ENCODE peak calls at places on chromosomes 1 and 21, in six cellular contexts. One of them, this sample, is unnamed.

GRCh38 chr1:173715538-173715844 is 710 bp downstream of the KLHL20 start:
- DNase-seq in endodermal cell: no peak
- DNase-seq in CD4-positive, CD25-positive, alpha-beta regulatory T cell: no peak
- DNase-seq in brain microvascular endothelial cell: no peak
- DNase-seq in right lobe of liver: no peak
- DNase-seq in cardiac muscle cell: no peak
- DNase-seq in this sample: no peak

GRCh38 chr1:201299968-201300367 is 16.7 kb downstream of the PKP1 start:
- DNase-seq in endodermal cell: no peak
- DNase-seq in CD4-positive, CD25-positive, alpha-beta regulatory T cell: no peak
- DNase-seq in brain microvascular endothelial cell: no peak
- DNase-seq in right lobe of liver: no peak
- DNase-seq in cardiac muscle cell: peak; percentile 43
- DNase-seq in this sample: peak; percentile 59

GRCh38 chr1:165898837-165899236 is 71.4 kb downstream of the UCK2 start:
- DNase-seq in endodermal cell: peak; percentile 35
- DNase-seq in CD4-positive, CD25-positive, alpha-beta regulatory T cell: no peak
- DNase-seq in brain microvascular endothelial cell: peak; percentile 97
- DNase-seq in right lobe of liver: no peak
- DNase-seq in cardiac muscle cell: peak; percentile 94
- DNase-seq in this sample: peak; percentile 10

GRCh38 chr1:94433866-94434265 is 15.7 kb downstream of the ABCD3 start:
- DNase-seq in endodermal cell: no peak
- DNase-seq in CD4-positive, CD25-positive, alpha-beta regulatory T cell: no peak
- DNase-seq in brain microvascular endothelial cell: no peak
- DNase-seq in right lobe of liver: no peak
- DNase-seq in cardiac muscle cell: no peak
- DNase-seq in this sample: no peak

GRCh38 chr1:41803656-41804055 is 115.1 kb downstream of the HIVEP3 start:
- DNase-seq in endodermal cell: no peak
- DNase-seq in CD4-positive, CD25-positive, alpha-beta regulatory T cell: no peak
- DNase-seq in brain microvascular endothelial cell: no peak
- DNase-seq in right lobe of liver: no peak
- DNase-seq in cardiac muscle cell: no peak
- DNase-seq in this sample: no peak

GRCh38 chr1:158901623-158902022 is 29.7 kb upstream of the PYHIN1 start:
- DNase-seq in endodermal cell: no peak
- DNase-seq in CD4-positive, CD25-positive, alpha-beta regulatory T cell: no peak
- DNase-seq in brain microvascular endothelial cell: no peak
- DNase-seq in right lobe of liver: no peak
- DNase-seq in cardiac muscle cell: no peak
- DNase-seq in this sample: no peak

GRCh38 chr1:61174060-61174788 is 91.9 kb downstream of the NFIA start:
- DNase-seq in endodermal cell: peak; percentile 61
- DNase-seq in CD4-positive, CD25-positive, alpha-beta regulatory T cell: no peak
- DNase-seq in brain microvascular endothelial cell: no peak
- DNase-seq in right lobe of liver: no peak
- DNase-seq in cardiac muscle cell: no peak
- DNase-seq in this sample: no peak

GRCh38 chr1:99808391-99809115 is 41.6 kb upstream of the AGL start:
- DNase-seq in endodermal cell: peak; percentile 63
- DNase-seq in CD4-positive, CD25-positive, alpha-beta regulatory T cell: peak; percentile 22
- DNase-seq in brain microvascular endothelial cell: peak; percentile 88
- DNase-seq in right lobe of liver: no peak
- DNase-seq in cardiac muscle cell: peak; percentile 96
- DNase-seq in this sample: peak; percentile 93

GRCh38 chr21:37458669-37459276 is 92.2 kb downstream of the DYRK1A start:
- DNase-seq in endodermal cell: no peak
- DNase-seq in CD4-positive, CD25-positive, alpha-beta regulatory T cell: no peak
- DNase-seq in brain microvascular endothelial cell: no peak
- DNase-seq in right lobe of liver: no peak
- DNase-seq in cardiac muscle cell: no peak
- DNase-seq in this sample: no peak

GRCh38 chr1:27960762-27961645 is 1.2 kb downstream of the XKR8 start:
- DNase-seq in endodermal cell: peak; percentile 57
- DNase-seq in CD4-positive, CD25-positive, alpha-beta regulatory T cell: no peak
- DNase-seq in brain microvascular endothelial cell: no peak
- DNase-seq in right lobe of liver: no peak
- DNase-seq in cardiac muscle cell: no peak
- DNase-seq in this sample: no peak

GRCh38 chr21:25735221-25735894 is 586 bp downstream of the GABPA start:
- DNase-seq in endodermal cell: peak; percentile 95
- DNase-seq in CD4-positive, CD25-positive, alpha-beta regulatory T cell: peak; percentile 86
- DNase-seq in brain microvascular endothelial cell: peak; percentile 85
- DNase-seq in right lobe of liver: peak; percentile 94
- DNase-seq in cardiac muscle cell: peak; percentile 89
- DNase-seq in this sample: peak; percentile 95

GRCh38 chr1:99218999-99219398 is 45.3 kb upstream of the PLPPR4 start:
- DNase-seq in endodermal cell: no peak
- DNase-seq in CD4-positive, CD25-positive, alpha-beta regulatory T cell: no peak
- DNase-seq in brain microvascular endothelial cell: no peak
- DNase-seq in right lobe of liver: no peak
- DNase-seq in cardiac muscle cell: no peak
- DNase-seq in this sample: no peak

GRCh38 chr1:150881331-150882070 is 5.1 kb upstream of the ARNT start:
- DNase-seq in endodermal cell: no peak
- DNase-seq in CD4-positive, CD25-positive, alpha-beta regulatory T cell: no peak
- DNase-seq in brain microvascular endothelial cell: peak; percentile 75
- DNase-seq in right lobe of liver: no peak
- DNase-seq in cardiac muscle cell: peak; percentile 97
- DNase-seq in this sample: no peak

GRCh38 chr1:228236744-228237143 is 28.9 kb downstream of the OBSCN start:
- DNase-seq in endodermal cell: peak; percentile 89
- DNase-seq in CD4-positive, CD25-positive, alpha-beta regulatory T cell: no peak
- DNase-seq in brain microvascular endothelial cell: peak; percentile 31
- DNase-seq in right lobe of liver: no peak
- DNase-seq in cardiac muscle cell: peak; percentile 66
- DNase-seq in this sample: peak; percentile 58

GRCh38 chr1:116148967-116149366 is 37.8 kb downstream of the MAB21L3 start:
- DNase-seq in endodermal cell: no peak
- DNase-seq in CD4-positive, CD25-positive, alpha-beta regulatory T cell: no peak
- DNase-seq in brain microvascular endothelial cell: no peak
- DNase-seq in right lobe of liver: no peak
- DNase-seq in cardiac muscle cell: no peak
- DNase-seq in this sample: no peak

GRCh38 chr1:209829716-209830115 is 1.9 kb downstream of the UTP25 start:
- DNase-seq in endodermal cell: no peak
- DNase-seq in CD4-positive, CD25-positive, alpha-beta regulatory T cell: no peak
- DNase-seq in brain microvascular endothelial cell: no peak
- DNase-seq in right lobe of liver: no peak
- DNase-seq in cardiac muscle cell: no peak
- DNase-seq in this sample: no peak

GRCh38 chr21:37356710-37357109 is 9.9 kb upstream of the DYRK1A start:
- DNase-seq in endodermal cell: no peak
- DNase-seq in CD4-positive, CD25-positive, alpha-beta regulatory T cell: no peak
- DNase-seq in brain microvascular endothelial cell: no peak
- DNase-seq in right lobe of liver: no peak
- DNase-seq in cardiac muscle cell: no peak
- DNase-seq in this sample: no peak

GRCh38 chr1:110612060-110612745 is 6.0 kb upstream of the KCNA2 start:
- DNase-seq in endodermal cell: peak; percentile 38
- DNase-seq in CD4-positive, CD25-positive, alpha-beta regulatory T cell: no peak
- DNase-seq in brain microvascular endothelial cell: no peak
- DNase-seq in right lobe of liver: no peak
- DNase-seq in cardiac muscle cell: no peak
- DNase-seq in this sample: no peak

GRCh38 chr1:9629445-9630201 is 21.9 kb upstream of the PIK3CD start:
- DNase-seq in endodermal cell: no peak
- DNase-seq in CD4-positive, CD25-positive, alpha-beta regulatory T cell: peak; percentile 57
- DNase-seq in brain microvascular endothelial cell: no peak
- DNase-seq in right lobe of liver: peak; percentile 81
- DNase-seq in cardiac muscle cell: no peak
- DNase-seq in this sample: no peak

GRCh38 chr1:108559215-108560142 is at the start of gene EEIG2:
- DNase-seq in endodermal cell: peak; percentile 96
- DNase-seq in CD4-positive, CD25-positive, alpha-beta regulatory T cell: peak; percentile 83
- DNase-seq in brain microvascular endothelial cell: peak; percentile 83
- DNase-seq in right lobe of liver: peak; percentile 89
- DNase-seq in cardiac muscle cell: peak; percentile 95
- DNase-seq in this sample: peak; percentile 95

GRCh38 chr1:47650205-47650604 is 212.4 kb downstream of the FOXD2 start:
- DNase-seq in endodermal cell: peak; percentile 38
- DNase-seq in CD4-positive, CD25-positive, alpha-beta regulatory T cell: no peak
- DNase-seq in brain microvascular endothelial cell: peak; percentile 96
- DNase-seq in right lobe of liver: no peak
- DNase-seq in cardiac muscle cell: peak; percentile 44
- DNase-seq in this sample: peak; percentile 50

GRCh38 chr1:186876436-186876835 is 47.7 kb downstream of the PLA2G4A start:
- DNase-seq in endodermal cell: no peak
- DNase-seq in CD4-positive, CD25-positive, alpha-beta regulatory T cell: no peak
- DNase-seq in brain microvascular endothelial cell: no peak
- DNase-seq in right lobe of liver: no peak
- DNase-seq in cardiac muscle cell: no peak
- DNase-seq in this sample: peak; percentile 28

GRCh38 chr1:48683878-48684277 is 92.8 kb downstream of the BEND5 start:
- DNase-seq in endodermal cell: no peak
- DNase-seq in CD4-positive, CD25-positive, alpha-beta regulatory T cell: no peak
- DNase-seq in brain microvascular endothelial cell: no peak
- DNase-seq in right lobe of liver: no peak
- DNase-seq in cardiac muscle cell: no peak
- DNase-seq in this sample: no peak

GRCh38 chr1:209248649-209249279 is 334.8 kb upstream of the CAMK1G start:
- DNase-seq in endodermal cell: peak; percentile 90
- DNase-seq in CD4-positive, CD25-positive, alpha-beta regulatory T cell: peak; percentile 3
- DNase-seq in brain microvascular endothelial cell: peak; percentile 73
- DNase-seq in right lobe of liver: no peak
- DNase-seq in cardiac muscle cell: peak; percentile 73
- DNase-seq in this sample: peak; percentile 63

GRCh38 chr21:45906196-45906805 is 75.3 kb upstream of the COL6A1 start:
- DNase-seq in endodermal cell: no peak
- DNase-seq in CD4-positive, CD25-positive, alpha-beta regulatory T cell: no peak
- DNase-seq in brain microvascular endothelial cell: no peak
- DNase-seq in right lobe of liver: peak; percentile 25
- DNase-seq in cardiac muscle cell: no peak
- DNase-seq in this sample: no peak

GRCh38 chr1:226372885-226373284 is 35.0 kb downstream of the PARP1 start:
- DNase-seq in endodermal cell: no peak
- DNase-seq in CD4-positive, CD25-positive, alpha-beta regulatory T cell: no peak
- DNase-seq in brain microvascular endothelial cell: no peak
- DNase-seq in right lobe of liver: no peak
- DNase-seq in cardiac muscle cell: no peak
- DNase-seq in this sample: no peak

DNA sequence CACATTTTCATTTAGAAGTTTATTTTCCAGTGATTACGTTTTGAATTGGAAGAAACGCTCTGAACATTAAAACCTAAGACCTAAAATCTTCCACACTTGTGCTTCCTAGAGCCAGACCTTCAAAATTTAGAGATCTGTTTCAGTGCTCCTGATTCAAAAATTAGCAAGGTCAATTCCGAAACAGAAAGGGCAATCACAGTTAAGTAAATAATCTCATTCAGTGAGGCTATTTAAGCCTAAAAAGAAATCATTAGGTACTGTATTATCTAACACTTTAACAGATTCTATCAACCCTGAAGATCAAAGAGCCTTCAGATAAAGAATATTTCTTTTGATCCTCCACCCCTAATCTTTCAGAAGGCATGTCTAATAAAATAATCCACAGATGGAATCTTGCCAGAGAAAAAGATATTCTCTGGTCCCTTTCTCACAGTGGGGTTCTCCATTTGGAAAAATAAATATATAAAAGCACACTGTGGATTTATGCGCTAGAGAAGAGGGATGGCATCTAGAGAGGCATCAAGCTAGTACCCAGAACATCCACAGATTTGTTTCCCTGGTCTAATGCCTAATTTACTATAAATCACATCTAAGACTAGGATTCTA is 54.4 kb downstream of the ZZZ3 start:
- DNase-seq in endodermal cell: no peak
- DNase-seq in CD4-positive, CD25-positive, alpha-beta regulatory T cell: no peak
- DNase-seq in brain microvascular endothelial cell: no peak
- DNase-seq in right lobe of liver: no peak
- DNase-seq in cardiac muscle cell: no peak
- DNase-seq in this sample: peak; percentile 73
- H3K36me3 ChIP-seq in endodermal cell: peaks cover 63% of the 10 kb centered on the region
- H3K36me3 ChIP-seq in CD4-positive, CD25-positive, alpha-beta regulatory T cell: peaks cover 47% of the 10 kb centered on the region
- H3K36me3 ChIP-seq in brain microvascular endothelial cell: peaks cover 27% of the 10 kb centered on the region
- H3K36me3 ChIP-seq in right lobe of liver: no peaks in the 10 kb centered on the region
- H3K36me3 ChIP-seq in cardiac muscle cell: peaks cover 37% of the 10 kb centered on the region
- H3K36me3 ChIP-seq in this sample: peaks cover 20% of the 10 kb centered on the region

GRCh38 chr1:212858055-212858460 is at the start of gene FLVCR1:
- DNase-seq in endodermal cell: peak; percentile 99
- DNase-seq in CD4-positive, CD25-positive, alpha-beta regulatory T cell: peak; percentile 90
- DNase-seq in brain microvascular endothelial cell: peak; percentile 96
- DNase-seq in right lobe of liver: peak; percentile 99
- DNase-seq in cardiac muscle cell: peak; percentile 96
- DNase-seq in this sample: peak; percentile 98

GRCh38 chr1:212864201-212864600 is 6.1 kb downstream of the FLVCR1 start:
- DNase-seq in endodermal cell: no peak
- DNase-seq in CD4-positive, CD25-positive, alpha-beta regulatory T cell: no peak
- DNase-seq in brain microvascular endothelial cell: no peak
- DNase-seq in right lobe of liver: no peak
- DNase-seq in cardiac muscle cell: no peak
- DNase-seq in this sample: no peak

GRCh38 chr1:212858461-212859265 is 588 bp downstream of the FLVCR1 start:
- DNase-seq in endodermal cell: peak; percentile 73
- DNase-seq in CD4-positive, CD25-positive, alpha-beta regulatory T cell: peak; percentile 1
- DNase-seq in brain microvascular endothelial cell: peak; percentile 28
- DNase-seq in right lobe of liver: peak; percentile 53
- DNase-seq in cardiac muscle cell: peak; percentile 38
- DNase-seq in this sample: peak; percentile 23

GRCh38 chr1:212860713-212861581 is 2.9 kb downstream of the FLVCR1 start:
- DNase-seq in endodermal cell: peak; percentile 79
- DNase-seq in CD4-positive, CD25-positive, alpha-beta regulatory T cell: no peak
- DNase-seq in brain microvascular endothelial cell: peak; percentile 22
- DNase-seq in right lobe of liver: no peak
- DNase-seq in cardiac muscle cell: peak; percentile 6
- DNase-seq in this sample: peak; percentile 66

GRCh38 chr1:212862111-212862690 is 4.1 kb downstream of the FLVCR1 start:
- DNase-seq in endodermal cell: no peak
- DNase-seq in CD4-positive, CD25-positive, alpha-beta regulatory T cell: no peak
- DNase-seq in brain microvascular endothelial cell: no peak
- DNase-seq in right lobe of liver: no peak
- DNase-seq in cardiac muscle cell: no peak
- DNase-seq in this sample: no peak
- H3K36me3 ChIP-seq in endodermal cell: peaks cover 71% of the 10 kb centered on the region
- H3K36me3 ChIP-seq in CD4-positive, CD25-positive, alpha-beta regulatory T cell: peaks cover 4% of the 10 kb centered on the region
- H3K36me3 ChIP-seq in brain microvascular endothelial cell: peaks cover 9% of the 10 kb centered on the region
- H3K36me3 ChIP-seq in right lobe of liver: no peaks in the 10 kb centered on the region
- H3K36me3 ChIP-seq in cardiac muscle cell: peaks cover 3% of the 10 kb centered on the region
- H3K36me3 ChIP-seq in this sample: peaks cover 25% of the 10 kb centered on the region

DNA sequence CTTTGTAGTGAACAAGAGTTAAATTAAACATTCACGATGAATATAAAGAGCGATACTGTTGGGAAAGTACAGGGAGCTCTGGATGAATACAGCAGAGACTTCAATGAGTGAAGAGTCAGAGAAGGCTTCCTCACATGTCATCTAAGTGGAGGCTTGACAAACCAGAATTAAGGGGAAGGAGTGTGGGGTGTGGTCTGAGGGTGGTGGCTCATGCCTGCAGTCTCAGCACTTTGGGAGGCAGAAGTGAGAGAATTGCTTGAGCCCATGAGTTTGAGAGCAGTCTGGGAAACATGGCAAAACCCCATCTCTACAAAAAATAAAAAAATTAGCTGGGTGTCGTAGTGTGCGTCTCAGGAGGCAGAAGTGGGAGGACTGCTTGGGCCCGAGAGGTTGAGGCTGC is 8.7 kb downstream of the SDHB start:
- DNase-seq in endodermal cell: no peak
- DNase-seq in CD4-positive, CD25-positive, alpha-beta regulatory T cell: no peak
- DNase-seq in brain microvascular endothelial cell: no peak
- DNase-seq in right lobe of liver: no peak
- DNase-seq in cardiac muscle cell: no peak
- DNase-seq in this sample: no peak
- H3K36me3 ChIP-seq in endodermal cell: peaks cover 53% of the 10 kb centered on the region
- H3K36me3 ChIP-seq in CD4-positive, CD25-positive, alpha-beta regulatory T cell: peaks cover 49% of the 10 kb centered on the region
- H3K36me3 ChIP-seq in brain microvascular endothelial cell: peaks cover 40% of the 10 kb centered on the region
- H3K36me3 ChIP-seq in right lobe of liver: peaks cover 18% of the 10 kb centered on the region
- H3K36me3 ChIP-seq in cardiac muscle cell: peaks cover 30% of the 10 kb centered on the region
- H3K36me3 ChIP-seq in this sample: peaks cover 51% of the 10 kb centered on the region

GRCh38 chr1:1771096-1771495 is 7.2 kb downstream of the NADK start:
- DNase-seq in endodermal cell: no peak
- DNase-seq in CD4-positive, CD25-positive, alpha-beta regulatory T cell: no peak
- DNase-seq in brain microvascular endothelial cell: no peak
- DNase-seq in right lobe of liver: no peak
- DNase-seq in cardiac muscle cell: no peak
- DNase-seq in this sample: no peak
- H3K36me3 ChIP-seq in endodermal cell: peaks cover 45% of the 10 kb centered on the region
- H3K36me3 ChIP-seq in CD4-positive, CD25-positive, alpha-beta regulatory T cell: peaks cover 19% of the 10 kb centered on the region
- H3K36me3 ChIP-seq in brain microvascular endothelial cell: peaks cover 2% of the 10 kb centered on the region
- H3K36me3 ChIP-seq in right lobe of liver: peaks cover 2% of the 10 kb centered on the region
- H3K36me3 ChIP-seq in cardiac muscle cell: no peaks in the 10 kb centered on the region
- H3K36me3 ChIP-seq in this sample: peaks cover 23% of the 10 kb centered on the region